ENCODE peak calls at places on chromosomes 13 and 19, in five cellular contexts. G, U, Y, R and Z are unnamed samples.
A peak's percentile ranks its signal among the peaks of the same experiment; 100 is the strongest.

GRCh38 chr19:38669532-38669931 is 22.1 kb downstream of the ACTN4 start:
- DNase-seq in G (no peak), U (no peak), Y (no peak), R (no peak), Z (no peak)

GRCh38 chr13:38824342-38824741 is 137.5 kb downstream of the FREM2 start:
- DNase-seq in G (no peak), U (no peak), Y (no peak), R (no peak), Z (no peak)

GRCh38 chr19:49395581-49396407 is 7.7 kb downstream of the KASH5 start:
- DNase-seq in G (no peak), U (no peak), Y (no peak), R (no peak), Z (no peak)

GRCh38 chr13:46492946-46493345 is 60.0 kb upstream of the LRCH1 start:
- DNase-seq in G (peak; percentile 46), U (no peak), Y (no peak), R (no peak), Z (no peak)

GRCh38 chr13:52455677-52456041 is 381 bp downstream of the CKAP2 start:
- DNase-seq in G (peak; percentile 61), U (peak; percentile 58), Y (peak; percentile 70), R (peak; percentile 73), Z (peak; percentile 90)

GRCh38 chr19:18604820-18605159 is 1.8 kb downstream of the CRLF1 start:
- DNase-seq in G (no peak), U (no peak), Y (no peak), R (no peak), Z (no peak)

GRCh38 chr13:37747071-37747612 is 122.4 kb downstream of the TRPC4 start:
- DNase-seq in G (no peak), U (no peak), Y (no peak), R (no peak), Z (no peak)

GRCh38 chr13:45807520-45808099 is 43.9 kb downstream of the SIAH3 start:
- DNase-seq in G (peak; percentile 28), U (no peak), Y (no peak), R (no peak), Z (no peak)

GRCh38 chr13:44311011-44311481 is 62.6 kb upstream of the SERP2 start:
- DNase-seq in G (peak; percentile 91), U (no peak), Y (no peak), R (no peak), Z (no peak)

GRCh38 chr13:109778102-109778542 is 8.3 kb downstream of the IRS2 start:
- DNase-seq in G (no peak), U (no peak), Y (no peak), R (no peak), Z (no peak)

GRCh38 chr19:6467384-6467783 is 3.3 kb downstream of the CRB3 start:
- DNase-seq in G (no peak), U (no peak), Y (no peak), R (no peak), Z (no peak)

GRCh38 chr13:73913043-73913740 is 221.0 kb downstream of the KLF12 start:
- DNase-seq in G (no peak), U (no peak), Y (no peak), R (no peak), Z (no peak)

GRCh38 chr13:100454876-100455275 is 133.7 kb downstream of the GGACT start:
- DNase-seq in G (no peak), U (no peak), Y (no peak), R (no peak), Z (no peak)

GRCh38 chr13:70964124-70964523 is 855.9 kb upstream of the KLHL1 start:
- DNase-seq in G (no peak), U (no peak), Y (no peak), R (no peak), Z (no peak)

GRCh38 chr19:46786236-46787039 is 2.0 kb downstream of the SLC1A5 start:
- DNase-seq in G (peak; percentile 71), U (peak; percentile 68), Y (peak; percentile 15), R (peak; percentile 70), Z (no peak)

GRCh38 chr13:26964278-26965057 is 203.9 kb upstream of the GPR12 start:
- DNase-seq in G (no peak), U (no peak), Y (no peak), R (no peak), Z (no peak)

GRCh38 chr19:50214699-50215543 is 11.5 kb downstream of the MYH14 start:
- DNase-seq in G (peak; percentile 92), U (no peak), Y (no peak), R (no peak), Z (peak; percentile 85)

GRCh38 chr13:92745233-92745632 is 481.4 kb upstream of the GPC6 start:
- DNase-seq in G (no peak), U (no peak), Y (no peak), R (no peak), Z (no peak)

GRCh38 chr13:41196620-41197019 is 2.3 kb upstream of the KBTBD7 start:
- DNase-seq in G (no peak), U (no peak), Y (no peak), R (no peak), Z (no peak)

GRCh38 chr19:50358483-50359431 is 6.7 kb downstream of the NAPSA start:
- DNase-seq in G (no peak), U (peak; percentile 51), Y (peak; percentile 37), R (peak; percentile 76), Z (no peak)

GRCh38 chr13:31517599-31517998 is 221.7 kb upstream of the RXFP2 start:
- DNase-seq in G (no peak), U (no peak), Y (no peak), R (no peak), Z (no peak)

GRCh38 chr13:88800505-88800904 is 1129.3 kb downstream of the SLITRK5 start:
- DNase-seq in G (no peak), U (no peak), Y (no peak), R (no peak), Z (no peak)

GRCh38 chr13:48819376-48819775 is 156.3 kb upstream of the FNDC3A start:
- DNase-seq in G (no peak), U (no peak), Y (no peak), R (no peak), Z (no peak)

GRCh38 chr19:50794778-50795664 is 4.8 kb downstream of the ACP4 start:
- DNase-seq in G (no peak), U (no peak), Y (no peak), R (no peak), Z (no peak)

GRCh38 chr13:28415994-28416411 is 78.9 kb downstream of the FLT1 start:
- DNase-seq in G (no peak), U (no peak), Y (no peak), R (no peak), Z (no peak)

GRCh38 chr13:41533676-41534075 is 76.3 kb downstream of the RGCC start:
- DNase-seq in G (no peak), U (no peak), Y (no peak), R (no peak), Z (no peak)

GRCh38 chr13:74203576-74203975 is 69.4 kb upstream of the KLF12 start:
- DNase-seq in G (no peak), U (no peak), Y (no peak), R (no peak), Z (no peak)

GRCh38 chr19:47110521-47111080 is 3.0 kb downstream of the ZC3H4 start:
- DNase-seq in G (no peak), U (no peak), Y (no peak), R (peak; percentile 33), Z (no peak)

GRCh38 chr19:2490659-2491058 is 14.7 kb downstream of the GADD45B start:
- DNase-seq in G (no peak), U (no peak), Y (no peak), R (no peak), Z (no peak)

GRCh38 chr19:47417746-47418594 is 1.4 kb downstream of the MEIS3 start:
- DNase-seq in G (no peak), U (no peak), Y (no peak), R (no peak), Z (no peak)

GRCh38 chr19:996051-996838 is 4.0 kb upstream of the GRIN3B start:
- DNase-seq in G (no peak), U (no peak), Y (no peak), R (peak; percentile 63), Z (no peak)